ENCODE peak calls at places on chromosome 17, in nine cellular contexts. One of them, this sample, is unnamed. For H3K4me1, the result is how much of the 10 kb centered on the place peaks cover.

GRCh38 chr17:73960469-73960868 is 243.0 kb upstream of the RPL38 start:
- DNase-seq in small intestine: no peak
- DNase-seq in effector memory CD4-positive, alpha-beta T cell: no peak
- DNase-seq in A549: no peak
- DNase-seq in Panc1: no peak
- DNase-seq in testis: no peak
- DNase-seq in stomach: no peak
- DNase-seq in ascending aorta: no peak
- DNase-seq in heart left ventricle: no peak
- DNase-seq in this sample: no peak

GRCh38 chr17:61335845-61336655 is 63.6 kb upstream of the TBX2 start:
- DNase-seq in small intestine: peak
- DNase-seq in effector memory CD4-positive, alpha-beta T cell: no peak
- DNase-seq in A549: peak
- DNase-seq in Panc1: no peak
- DNase-seq in testis: no peak
- DNase-seq in stomach: peak
- DNase-seq in ascending aorta: no peak
- DNase-seq in heart left ventricle: no peak
- DNase-seq in this sample: no peak

GRCh38 chr17:34733351-34733750 is 154.0 kb downstream of the TMEM132E start:
- DNase-seq in small intestine: no peak
- DNase-seq in effector memory CD4-positive, alpha-beta T cell: no peak
- DNase-seq in A549: no peak
- DNase-seq in Panc1: no peak
- DNase-seq in testis: no peak
- DNase-seq in stomach: no peak
- DNase-seq in ascending aorta: no peak
- DNase-seq in heart left ventricle: no peak
- DNase-seq in this sample: no peak

GRCh38 chr17:50633683-50634082 is 998 bp upstream of the ABCC3 start:
- DNase-seq in small intestine: no peak
- DNase-seq in effector memory CD4-positive, alpha-beta T cell: no peak
- DNase-seq in A549: no peak
- DNase-seq in Panc1: no peak
- DNase-seq in testis: no peak
- DNase-seq in stomach: no peak
- DNase-seq in ascending aorta: no peak
- DNase-seq in heart left ventricle: no peak
- DNase-seq in this sample: no peak

GRCh38 chr17:63082273-63082861 is 116.3 kb downstream of the TANC2 start:
- DNase-seq in small intestine: peak
- DNase-seq in effector memory CD4-positive, alpha-beta T cell: no peak
- DNase-seq in A549: peak
- DNase-seq in Panc1: no peak
- DNase-seq in testis: no peak
- DNase-seq in stomach: no peak
- DNase-seq in ascending aorta: no peak
- DNase-seq in heart left ventricle: no peak
- DNase-seq in this sample: no peak

GRCh38 chr17:67891481-67892119 is 66.3 kb downstream of the BPTF start:
- DNase-seq in small intestine: no peak
- DNase-seq in effector memory CD4-positive, alpha-beta T cell: no peak
- DNase-seq in A549: peak
- DNase-seq in Panc1: no peak
- DNase-seq in testis: peak
- DNase-seq in stomach: no peak
- DNase-seq in ascending aorta: no peak
- DNase-seq in heart left ventricle: no peak
- DNase-seq in this sample: no peak

GRCh38 chr17:21686165-21687015 is 5.9 kb upstream of the KCNJ18 start:
- DNase-seq in small intestine: no peak
- DNase-seq in effector memory CD4-positive, alpha-beta T cell: no peak
- DNase-seq in A549: no peak
- DNase-seq in Panc1: no peak
- DNase-seq in testis: no peak
- DNase-seq in stomach: no peak
- DNase-seq in ascending aorta: no peak
- DNase-seq in heart left ventricle: no peak
- DNase-seq in this sample: no peak

GRCh38 chr17:28947639-28948038 is 3.7 kb downstream of the PHF12 start:
- DNase-seq in small intestine: no peak
- DNase-seq in effector memory CD4-positive, alpha-beta T cell: no peak
- DNase-seq in A549: no peak
- DNase-seq in Panc1: no peak
- DNase-seq in testis: no peak
- DNase-seq in stomach: no peak
- DNase-seq in ascending aorta: no peak
- DNase-seq in heart left ventricle: no peak
- DNase-seq in this sample: no peak

GRCh38 chr17:4219241-4219640 is 44.5 kb downstream of the ANKFY1 start:
- DNase-seq in small intestine: no peak
- DNase-seq in effector memory CD4-positive, alpha-beta T cell: no peak
- DNase-seq in A549: no peak
- DNase-seq in Panc1: no peak
- DNase-seq in testis: no peak
- DNase-seq in stomach: no peak
- DNase-seq in ascending aorta: no peak
- DNase-seq in heart left ventricle: no peak
- DNase-seq in this sample: no peak

GRCh38 chr17:79400989-79401703 is 209.7 kb downstream of the RBFOX3 start:
- DNase-seq in small intestine: peak
- DNase-seq in effector memory CD4-positive, alpha-beta T cell: peak
- DNase-seq in A549: peak
- DNase-seq in Panc1: no peak
- DNase-seq in testis: peak
- DNase-seq in stomach: peak
- DNase-seq in ascending aorta: no peak
- DNase-seq in heart left ventricle: peak
- DNase-seq in this sample: peak

GRCh38 chr17:8838551-8839095 is 28.9 kb downstream of the PIK3R6 start:
- DNase-seq in small intestine: no peak
- DNase-seq in effector memory CD4-positive, alpha-beta T cell: no peak
- DNase-seq in A549: no peak
- DNase-seq in Panc1: no peak
- DNase-seq in testis: no peak
- DNase-seq in stomach: no peak
- DNase-seq in ascending aorta: no peak
- DNase-seq in heart left ventricle: no peak
- DNase-seq in this sample: no peak

DNA sequence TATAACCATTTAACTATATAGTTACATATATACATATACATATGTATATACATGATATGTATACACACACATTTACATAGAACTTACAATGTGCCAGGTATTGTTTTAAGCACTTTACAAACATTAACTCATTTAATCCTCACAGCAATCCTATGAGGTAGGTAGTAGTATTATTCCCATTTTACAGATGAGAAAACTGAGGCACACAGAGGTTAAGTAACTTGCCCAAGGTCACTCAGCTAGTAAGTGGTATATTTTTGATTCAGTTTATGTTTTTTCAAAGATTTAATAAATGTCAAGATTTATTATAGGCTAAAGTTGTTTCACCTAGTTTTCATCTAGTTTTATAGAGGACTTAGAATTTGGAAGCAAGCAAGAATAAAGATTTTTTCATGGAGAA is 6.6 kb downstream of the KRT222 start:
- DNase-seq in small intestine: no peak
- DNase-seq in effector memory CD4-positive, alpha-beta T cell: no peak
- DNase-seq in A549: no peak
- DNase-seq in Panc1: no peak
- DNase-seq in testis: no peak
- DNase-seq in stomach: no peak
- DNase-seq in ascending aorta: no peak
- DNase-seq in heart left ventricle: no peak
- DNase-seq in this sample: no peak
- H3K27ac ChIP-seq in small intestine: no peak
- H3K27ac ChIP-seq in effector memory CD4-positive, alpha-beta T cell: no peak
- H3K27ac ChIP-seq in A549: no peak
- H3K27ac ChIP-seq in Panc1: no peak
- H3K27ac ChIP-seq in testis: no peak
- H3K27ac ChIP-seq in stomach: no peak
- H3K27ac ChIP-seq in ascending aorta: no peak
- H3K27ac ChIP-seq in heart left ventricle: no peak
- H3K27ac ChIP-seq in this sample: no peak

DNA sequence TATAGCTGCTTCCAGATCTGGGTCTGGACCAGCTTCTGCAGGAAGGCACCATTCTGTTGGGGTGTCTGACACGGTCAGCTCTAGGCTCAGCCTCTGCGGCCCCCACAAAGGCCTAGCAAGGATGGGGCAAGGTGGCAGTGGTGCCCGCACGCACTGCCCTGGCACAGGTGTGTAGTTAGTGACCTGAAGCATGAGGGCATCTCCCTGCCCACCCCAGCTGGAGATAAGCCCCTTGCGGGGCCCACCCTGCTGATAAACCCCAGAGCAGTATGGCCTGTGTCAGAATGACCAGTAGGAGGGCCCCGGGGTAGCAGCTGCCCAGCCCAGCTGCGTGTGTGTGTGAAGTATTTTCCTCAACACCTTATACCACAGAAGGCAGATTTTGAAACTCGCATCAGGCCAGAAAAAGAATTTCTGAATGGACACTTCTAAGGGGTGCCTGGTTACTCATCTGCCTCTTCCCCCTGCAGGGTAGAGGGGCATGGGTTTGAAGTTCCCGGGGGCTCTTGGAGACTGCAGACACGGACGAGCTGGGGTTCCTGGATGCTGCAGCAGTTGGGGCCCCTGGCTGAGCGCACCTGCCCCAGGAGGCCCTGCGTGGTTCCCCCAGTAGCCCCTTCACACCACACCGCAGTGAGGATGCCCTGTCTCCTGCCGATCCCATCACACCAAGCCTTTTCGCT is 4.6 kb downstream of the ARHGDIA start:
- DNase-seq in small intestine: peak
- DNase-seq in effector memory CD4-positive, alpha-beta T cell: no peak
- DNase-seq in A549: no peak
- DNase-seq in Panc1: no peak
- DNase-seq in testis: no peak
- DNase-seq in stomach: no peak
- DNase-seq in ascending aorta: no peak
- DNase-seq in heart left ventricle: no peak
- DNase-seq in this sample: no peak
- H3K4me1 ChIP-seq in small intestine: under half
- H3K4me1 ChIP-seq in effector memory CD4-positive, alpha-beta T cell: under half
- H3K4me1 ChIP-seq in A549: half or more
- H3K4me1 ChIP-seq in Panc1: half or more
- H3K4me1 ChIP-seq in testis: half or more
- H3K4me1 ChIP-seq in stomach: half or more
- H3K4me1 ChIP-seq in ascending aorta: under half
- H3K4me1 ChIP-seq in heart left ventricle: under half
- H3K4me1 ChIP-seq in this sample: under half

GRCh38 chr17:7438050-7438614 is 1.2 kb upstream of the FGF11 start:
- DNase-seq in small intestine: peak
- DNase-seq in effector memory CD4-positive, alpha-beta T cell: peak
- DNase-seq in A549: no peak
- DNase-seq in Panc1: no peak
- DNase-seq in testis: peak
- DNase-seq in stomach: peak
- DNase-seq in ascending aorta: no peak
- DNase-seq in heart left ventricle: peak
- DNase-seq in this sample: peak

GRCh38 chr17:7438656-7439460 is 454 bp upstream of the FGF11 start:
- DNase-seq in small intestine: no peak
- DNase-seq in effector memory CD4-positive, alpha-beta T cell: no peak
- DNase-seq in A549: no peak
- DNase-seq in Panc1: no peak
- DNase-seq in testis: no peak
- DNase-seq in stomach: no peak
- DNase-seq in ascending aorta: no peak
- DNase-seq in heart left ventricle: no peak
- DNase-seq in this sample: no peak

GRCh38 chr17:7436556-7437368 is 1.5 kb downstream of the TMEM102 start:
- DNase-seq in small intestine: peak
- DNase-seq in effector memory CD4-positive, alpha-beta T cell: peak
- DNase-seq in A549: peak
- DNase-seq in Panc1: peak
- DNase-seq in testis: peak
- DNase-seq in stomach: peak
- DNase-seq in ascending aorta: no peak
- DNase-seq in heart left ventricle: peak
- DNase-seq in this sample: peak

GRCh38 chr17:7435676-7436555 is 681 bp downstream of the TMEM102 start:
- DNase-seq in small intestine: peak
- DNase-seq in effector memory CD4-positive, alpha-beta T cell: peak
- DNase-seq in A549: peak
- DNase-seq in Panc1: no peak
- DNase-seq in testis: no peak
- DNase-seq in stomach: peak
- DNase-seq in ascending aorta: no peak
- DNase-seq in heart left ventricle: peak
- DNase-seq in this sample: no peak

DNA sequence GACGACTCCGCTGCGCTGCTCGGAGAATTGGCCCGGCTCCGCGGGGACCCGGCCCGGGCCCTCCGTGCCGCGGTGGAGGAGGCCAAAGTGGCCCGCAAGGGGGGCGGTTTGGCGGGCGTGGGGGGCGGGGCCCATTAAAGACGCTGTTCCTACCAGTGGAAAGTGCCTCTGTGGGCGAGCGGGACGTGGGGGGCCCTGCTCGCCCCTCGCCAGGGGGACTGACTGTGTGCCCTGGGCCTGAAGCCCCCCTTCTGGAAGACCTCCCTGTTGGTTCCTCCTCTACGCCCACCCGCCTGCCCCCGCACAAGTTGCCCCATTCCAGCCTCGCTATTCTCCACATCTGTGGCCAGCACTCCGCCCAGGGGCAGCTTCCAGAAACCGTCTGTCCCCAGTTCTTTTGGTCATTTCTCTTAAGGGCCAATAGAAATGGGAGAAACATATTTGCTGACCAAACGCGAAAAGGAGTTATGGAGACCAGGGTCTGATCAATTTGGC is 1.9 kb upstream of the FGF11 start:
- DNase-seq in small intestine: no peak
- DNase-seq in effector memory CD4-positive, alpha-beta T cell: no peak
- DNase-seq in A549: no peak
- DNase-seq in Panc1: no peak
- DNase-seq in testis: no peak
- DNase-seq in stomach: no peak
- DNase-seq in ascending aorta: no peak
- DNase-seq in heart left ventricle: no peak
- DNase-seq in this sample: peak
- H3K27ac ChIP-seq in small intestine: no peak
- H3K27ac ChIP-seq in effector memory CD4-positive, alpha-beta T cell: no peak
- H3K27ac ChIP-seq in A549: no peak
- H3K27ac ChIP-seq in Panc1: peak
- H3K27ac ChIP-seq in testis: peak
- H3K27ac ChIP-seq in stomach: peak
- H3K27ac ChIP-seq in ascending aorta: peak
- H3K27ac ChIP-seq in heart left ventricle: peak
- H3K27ac ChIP-seq in this sample: peak

DNA sequence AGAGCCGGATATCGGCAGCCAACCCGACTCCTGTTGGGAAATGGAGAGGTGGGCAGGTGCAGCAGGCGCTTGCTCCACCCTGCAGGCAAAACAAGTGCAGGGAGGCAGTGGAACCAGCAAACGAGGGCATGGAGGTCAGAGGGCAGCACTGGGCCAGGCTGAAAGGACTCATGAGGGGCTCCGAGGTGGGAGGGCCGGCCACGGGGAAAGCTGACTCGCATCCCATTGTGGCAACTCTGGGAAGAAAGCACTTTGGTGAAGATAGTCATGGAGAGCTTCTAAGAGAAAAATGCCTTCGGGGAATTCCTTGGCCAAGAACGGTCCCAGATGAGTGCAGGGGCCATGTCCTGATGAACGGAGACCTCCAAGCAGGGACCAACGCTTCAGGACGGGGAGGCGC is 4.4 kb downstream of the CYBC1 start:
- DNase-seq in small intestine: no peak
- DNase-seq in effector memory CD4-positive, alpha-beta T cell: no peak
- DNase-seq in A549: no peak
- DNase-seq in Panc1: no peak
- DNase-seq in testis: no peak
- DNase-seq in stomach: no peak
- DNase-seq in ascending aorta: no peak
- DNase-seq in heart left ventricle: no peak
- DNase-seq in this sample: no peak
- H3K4me1 ChIP-seq in small intestine: under half
- H3K4me1 ChIP-seq in effector memory CD4-positive, alpha-beta T cell: under half
- H3K4me1 ChIP-seq in A549: under half
- H3K4me1 ChIP-seq in Panc1: under half
- H3K4me1 ChIP-seq in testis: half or more
- H3K4me1 ChIP-seq in stomach: under half
- H3K4me1 ChIP-seq in ascending aorta: under half
- H3K4me1 ChIP-seq in heart left ventricle: under half
- H3K4me1 ChIP-seq in this sample: under half

This sample was measured in right cardiac atrium.